ENCODE peak calls at places on chromosomes 12 and 14, in five cellular contexts. S is neural progenitor cell, W is HCT116, I is MM.1S, A is GM23248. C is an unnamed sample.

GRCh38 chr12:93567174-93567573 is 5.3 kb upstream of the SOCS2 start:
- DNase-seq in S (no peak), W (no peak), I (no peak), A (no peak), C (no peak)

GRCh38 chr14:80602931-80603330 is 338.6 kb downstream of the CEP128 start:
- DNase-seq in S (no peak), W (no peak), I (no peak), A (no peak), C (no peak)

GRCh38 chr12:38956337-38956736 is 50.9 kb upstream of the CPNE8 start:
- DNase-seq in S (no peak), W (no peak), I (no peak), A (peak; percentile 12), C (peak; percentile 70)

GRCh38 chr12:46555379-46555778 is 182.8 kb upstream of the SLC38A2 start:
- DNase-seq in S (no peak), W (no peak), I (peak; percentile 15), A (peak; percentile 83), C (peak; percentile 59)

GRCh38 chr14:104752338-104752734 is 611 bp upstream of the SIVA1 start:
- DNase-seq in S (no peak), W (no peak), I (no peak), A (no peak), C (no peak)

GRCh38 chr14:101705733-101706508 is 55.6 kb upstream of the PPP2R5C start:
- DNase-seq in S (peak; percentile 66), W (no peak), I (peak; percentile 40), A (peak; percentile 34), C (peak; percentile 21)

GRCh38 chr12:11408096-11408495 is 12.7 kb upstream of the PRB2 start:
- DNase-seq in S (no peak), W (no peak), I (no peak), A (no peak), C (no peak)

GRCh38 chr12:49580572-49581535 is 12.9 kb upstream of the MCRS1 start:
- DNase-seq in S (peak; percentile 95), W (peak; percentile 71), I (peak; percentile 68), A (peak; percentile 84), C (peak; percentile 90)

GRCh38 chr12:5230151-5230550 is 186.5 kb downstream of the KCNA5 start:
- DNase-seq in S (no peak), W (no peak), I (no peak), A (peak; percentile 35), C (no peak)

GRCh38 chr12:12721251-12721689 is 4.1 kb downstream of the CDKN1B start:
- DNase-seq in S (no peak), W (no peak), I (peak; percentile 53), A (peak; percentile 26), C (peak; percentile 69)

GRCh38 chr12:112175361-112176155 is 50.2 kb downstream of the TRAFD1 start:
- DNase-seq in S (no peak), W (no peak), I (no peak), A (no peak), C (no peak)

GRCh38 chr14:79516009-79516408 is 695.3 kb downstream of the DIO2 start:
- DNase-seq in S (peak; percentile 82), W (no peak), I (no peak), A (no peak), C (no peak)

GRCh38 chr14:34872822-34873590 is 2.2 kb downstream of the BAZ1A start:
- DNase-seq in S (peak; percentile 5), W (no peak), I (no peak), A (peak; percentile 73), C (no peak)

GRCh38 chr14:106378191-106378590 is 851.8 kb downstream of the TMEM121 start:
- DNase-seq in S (no peak), W (no peak), I (peak; percentile 34), A (no peak), C (no peak)

GRCh38 chr12:30931222-30931621 is 4.7 kb downstream of the TSPAN11 start:
- DNase-seq in S (no peak), W (no peak), I (no peak), A (no peak), C (peak; percentile 17)

GRCh38 chr12:6312529-6313325 is 2.2 kb downstream of the PLEKHG6 start:
- DNase-seq in S (peak; percentile 67), W (no peak), I (peak; percentile 29), A (peak; percentile 49), C (peak; percentile 71)

GRCh38 chr12:56874821-56875220 is 59.4 kb downstream of the SDR9C7 start:
- DNase-seq in S (no peak), W (no peak), I (no peak), A (no peak), C (no peak)

GRCh38 chr14:103597623-103598372 is 31.2 kb upstream of the KLC1 start:
- DNase-seq in S (no peak), W (peak; percentile 26), I (no peak), A (peak; percentile 97), C (peak; percentile 92)

GRCh38 chr12:56585098-56585497 is 45.0 kb downstream of the BAZ2A start:
- DNase-seq in S (no peak), W (no peak), I (no peak), A (no peak), C (no peak)

GRCh38 chr12:123971770-123972447 is 722 bp downstream of the CCDC92 start:
- DNase-seq in S (peak; percentile 79), W (no peak), I (peak; percentile 44), A (peak; percentile 76), C (peak; percentile 72)

GRCh38 chr12:113762849-113763816 is 203.0 kb downstream of the RBM19 start:
- DNase-seq in S (no peak), W (no peak), I (no peak), A (no peak), C (no peak)

GRCh38 chr14:22561661-22562579 is 27.1 kb downstream of the DAD1 start:
- DNase-seq in S (no peak), W (no peak), I (no peak), A (no peak), C (no peak)

GRCh38 chr14:69715725-69716482 is 51.0 kb upstream of the SRSF5 start:
- DNase-seq in S (no peak), W (no peak), I (no peak), A (peak; percentile 76), C (no peak)

GRCh38 chr12:62250671-62251608 is 9.3 kb upstream of the USP15 start:
- DNase-seq in S (no peak), W (no peak), I (peak; percentile 61), A (peak; percentile 63), C (no peak)

GRCh38 chr12:124668602-124669001 is 101.2 kb upstream of the NCOR2 start:
- DNase-seq in S (no peak), W (no peak), I (no peak), A (peak; percentile 33), C (no peak)

GRCh38 chr12:67925077-67925476 is 64.2 kb upstream of the IFNG-AS1 start:
- DNase-seq in S (no peak), W (no peak), I (no peak), A (no peak), C (peak; percentile 32)

GRCh38 chr14:61565181-61565580 is 130.1 kb upstream of the HIF1A start:
- DNase-seq in S (no peak), W (no peak), I (no peak), A (peak; percentile 73), C (peak; percentile 63)

GRCh38 chr12:101299346-101299745 is 19.4 kb downstream of the UTP20 start:
- DNase-seq in S (no peak), W (no peak), I (no peak), A (peak; percentile 46), C (no peak)

GRCh38 chr14:54189358-54190354 is 207.2 kb upstream of the CDKN3 start:
- DNase-seq in S (no peak), W (peak; percentile 59), I (no peak), A (peak; percentile 80), C (peak; percentile 94)

GRCh38 chr14:73943083-73943482 is 6.8 kb downstream of the FAM161B start:
- DNase-seq in S (no peak), W (no peak), I (no peak), A (peak; percentile 87), C (peak; percentile 58)

GRCh38 chr12:131828671-131829350 is 618 bp downstream of the MMP17 start:
- DNase-seq in S (peak; percentile 30), W (no peak), I (no peak), A (peak; percentile 59), C (peak; percentile 43)

GRCh38 chr12:131830335-131831020 is 2.3 kb downstream of the MMP17 start:
- DNase-seq in S (peak; percentile 88), W (peak; percentile 23), I (peak; percentile 15), A (peak; percentile 97), C (peak; percentile 91)

GRCh38 chr12:131829351-131829794 is 1.2 kb downstream of the MMP17 start:
- DNase-seq in S (peak; percentile 52), W (no peak), I (no peak), A (peak; percentile 67), C (peak; percentile 44)

GRCh38 chr12:131831021-131831571 is 2.9 kb downstream of the MMP17 start:
- DNase-seq in S (no peak), W (no peak), I (no peak), A (peak; percentile 78), C (peak; percentile 51)

DNA sequence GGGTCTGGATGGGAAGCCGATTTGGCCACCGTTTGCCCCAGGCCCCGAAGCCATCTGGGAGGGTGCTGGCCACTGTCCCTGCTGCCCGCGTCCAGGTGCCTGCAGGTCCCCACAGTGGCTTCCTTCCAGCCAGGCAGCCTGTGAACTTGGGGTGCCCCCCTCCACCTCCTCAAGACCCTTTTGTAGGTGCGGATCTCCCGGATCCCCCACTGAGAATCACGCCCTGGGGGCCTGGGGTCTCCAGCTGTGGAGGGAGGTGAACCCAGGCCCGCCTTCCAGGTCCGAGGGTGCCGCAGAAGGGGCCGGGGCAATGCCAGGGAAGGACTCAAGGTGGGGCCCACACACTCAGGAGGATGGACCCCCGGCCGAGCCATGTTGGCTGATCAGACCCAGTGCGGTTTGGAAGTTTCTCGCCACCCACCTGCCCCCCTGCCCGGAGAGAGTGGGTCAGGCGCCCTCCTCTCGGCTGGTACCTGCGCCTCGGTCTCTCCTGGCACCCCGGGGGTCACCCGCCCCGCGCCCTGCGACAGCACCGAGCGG is 1.7 kb downstream of the MMP17 start:
- DNase-seq in S (peak; percentile 36), W (no peak), I (no peak), A (peak; percentile 31), C (no peak)
- TF ChIP-seq EZH2 in S (peak; percentile 20), W (no peak), I (no peak), A (no peak), C (no peak)

GRCh38 chr12:54571857-54572195 is 16.6 kb downstream of the PPP1R1A start:
- DNase-seq in S (no peak), W (no peak), I (no peak), A (no peak), C (no peak)
- TF ChIP-seq EZH2phosphoT487 in S (no peak), W (no peak), I (no peak), A (no peak), C (no peak)

GRCh38 chr14:75125617-75126016 is 1.2 kb downstream of the NEK9 start:
- DNase-seq in S (no peak), W (no peak), I (no peak), A (peak; percentile 85), C (peak; percentile 58)
- H3K9ac ChIP-seq in S (no peak overlapping the region), W (peak overlapping the region; percentile 97), I (no peak overlapping the region), A (peak overlapping the region; percentile 87), C (no peak overlapping the region)

DNA sequence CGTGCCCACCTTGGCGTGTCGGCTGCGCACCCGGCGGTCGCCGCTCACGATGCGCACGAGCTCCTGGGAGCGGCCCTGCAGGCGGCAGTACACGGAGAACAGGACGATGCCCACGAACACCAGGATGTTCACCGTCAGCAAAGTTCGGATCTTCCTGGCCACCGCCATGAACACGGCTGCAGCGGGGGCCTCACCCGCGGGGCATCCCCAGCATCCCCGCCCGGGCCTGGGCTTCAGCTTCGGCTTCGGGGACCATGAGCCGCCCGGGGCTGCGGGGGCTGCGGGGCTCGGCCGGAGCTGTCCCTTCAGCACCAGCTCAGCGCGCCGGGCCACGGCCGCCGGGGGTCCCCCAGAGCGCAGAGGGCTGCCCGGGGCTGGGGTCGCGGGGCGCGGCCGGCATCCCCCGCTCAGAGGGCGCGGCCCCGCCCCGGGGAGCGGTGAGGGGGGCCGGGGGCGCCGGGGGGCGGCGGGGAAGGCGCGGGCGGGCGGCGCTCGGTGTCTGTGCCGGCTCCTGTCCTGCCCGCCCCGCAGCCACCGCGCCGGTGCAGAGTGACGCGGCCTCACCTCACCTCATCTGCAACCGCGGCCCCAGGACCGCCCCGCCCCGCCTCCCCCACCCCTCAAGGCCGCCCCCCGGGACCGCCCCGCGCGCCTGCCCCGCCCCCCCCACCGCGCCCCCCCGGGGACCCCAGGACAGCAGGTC is at the start of gene GALNT9:
- DNase-seq in S (peak; percentile 90), W (no peak), I (no peak), A (peak; percentile 53), C (no peak)
- TF ChIP-seq EZH2 in S (peak; percentile 74), W (no peak), I (no peak), A (no peak), C (no peak)